ENCODE peak calls at places on chromosome 14, in five cellular contexts. E, T, R, U and Q are unnamed samples.
A peak's percentile ranks its signal among the peaks of the same experiment; 100 is the strongest.

GRCh38 chr14:75877292-75877691 is 104.5 kb downstream of the TGFB3 start:
- DNase-seq in E (no peak), T (no peak), R (peak; percentile 40), U (no peak), Q (no peak)

GRCh38 chr14:75770635-75771034 is 109.6 kb downstream of the TTLL5 start:
- DNase-seq in E (no peak), T (no peak), R (no peak), U (no peak), Q (no peak)

GRCh38 chr14:23321572-23322547 is 603 bp downstream of the PABPN1 start:
- DNase-seq in E (peak; percentile 73), T (peak; percentile 52), R (no peak), U (peak; percentile 58), Q (peak; percentile 80)

GRCh38 chr14:61615743-61616523 is 79.4 kb upstream of the HIF1A start:
- DNase-seq in E (no peak), T (peak; percentile 60), R (no peak), U (no peak), Q (no peak)

GRCh38 chr14:102249041-102249440 is 55.9 kb downstream of the MOK start:
- DNase-seq in E (no peak), T (no peak), R (no peak), U (no peak), Q (no peak)

GRCh38 chr14:105999361-106000028 is 473.1 kb downstream of the TMEM121 start:
- DNase-seq in E (peak; percentile 72), T (peak; percentile 68), R (no peak), U (peak; percentile 43), Q (peak; percentile 67)

GRCh38 chr14:59771577-59771976 is 99.0 kb downstream of the RTN1 start:
- DNase-seq in E (no peak), T (no peak), R (no peak), U (no peak), Q (no peak)

GRCh38 chr14:81536125-81536771 is 2.6 kb upstream of the SEL1L start:
- DNase-seq in E (no peak), T (no peak), R (no peak), U (no peak), Q (no peak)

GRCh38 chr14:61266436-61267220 is 14.5 kb downstream of the TMEM30B start:
- DNase-seq in E (no peak), T (no peak), R (no peak), U (no peak), Q (no peak)

GRCh38 chr14:23057757-23058653 is 685 bp upstream of the CDH24 start:
- DNase-seq in E (peak; percentile 98), T (peak; percentile 88), R (no peak), U (peak; percentile 96), Q (peak; percentile 81)

GRCh38 chr14:58690801-58691516 is 53.2 kb downstream of the DACT1 start:
- DNase-seq in E (no peak), T (peak; percentile 70), R (no peak), U (no peak), Q (no peak)

GRCh38 chr14:105388110-105388951 is 10.0 kb upstream of the TEX22 start:
- DNase-seq in E (no peak), T (no peak), R (no peak), U (no peak), Q (no peak)

GRCh38 chr14:55107766-55108554 is 21.1 kb upstream of the LGALS3 start:
- DNase-seq in E (peak; percentile 76), T (peak; percentile 80), R (peak; percentile 69), U (no peak), Q (peak; percentile 89)

GRCh38 chr14:22152901-22153300 is 436.1 kb downstream of the DAD1 start:
- DNase-seq in E (no peak), T (no peak), R (no peak), U (no peak), Q (no peak)

GRCh38 chr14:23120405-23121251 is 1.6 kb upstream of the CEBPE start:
- DNase-seq in E (peak; percentile 96), T (peak; percentile 93), R (no peak), U (peak; percentile 95), Q (peak; percentile 88)

GRCh38 chr14:62983821-62984220 is 61.4 kb downstream of the KCNH5 start:
- DNase-seq in E (no peak), T (no peak), R (no peak), U (no peak), Q (no peak)

GRCh38 chr14:35107866-35108265 is 13.9 kb downstream of the PPP2R3C start:
- DNase-seq in E (no peak), T (no peak), R (no peak), U (no peak), Q (no peak)

GRCh38 chr14:24817638-24818053 is 183.7 kb upstream of the GZMB start:
- DNase-seq in E (peak; percentile 62), T (no peak), R (no peak), U (peak; percentile 30), Q (no peak)

GRCh38 chr14:105912641-105913180 is 386.3 kb downstream of the TMEM121 start:
- DNase-seq in E (no peak), T (no peak), R (no peak), U (no peak), Q (peak; percentile 20)

GRCh38 chr14:104169765-104170113 is 31.4 kb downstream of the KIF26A start:
- DNase-seq in E (no peak), T (no peak), R (no peak), U (no peak), Q (no peak)

GRCh38 chr14:39847191-39847590 is 415.0 kb upstream of the FBXO33 start:
- DNase-seq in E (no peak), T (no peak), R (no peak), U (no peak), Q (no peak)

GRCh38 chr14:85934886-85935254 is 404.9 kb downstream of the FLRT2 start:
- DNase-seq in E (no peak), T (no peak), R (no peak), U (no peak), Q (no peak)
- H3K4me3 ChIP-seq in E (no peak overlapping the region), T (peak overlapping the region; percentile 46), R (no peak overlapping the region), U (no peak overlapping the region), Q (peak overlapping the region; percentile 54)

GRCh38 chr14:73492661-73493060 is 1.9 kb downstream of the RIOX1 start:
- DNase-seq in E (no peak), T (no peak), R (no peak), U (no peak), Q (no peak)
- H3K4me3 ChIP-seq in E (peak overlapping the region; percentile 78), T (peak overlapping the region; percentile 93), R (no peak overlapping the region), U (peak overlapping the region; percentile 81), Q (peak overlapping the region; percentile 80)

DNA sequence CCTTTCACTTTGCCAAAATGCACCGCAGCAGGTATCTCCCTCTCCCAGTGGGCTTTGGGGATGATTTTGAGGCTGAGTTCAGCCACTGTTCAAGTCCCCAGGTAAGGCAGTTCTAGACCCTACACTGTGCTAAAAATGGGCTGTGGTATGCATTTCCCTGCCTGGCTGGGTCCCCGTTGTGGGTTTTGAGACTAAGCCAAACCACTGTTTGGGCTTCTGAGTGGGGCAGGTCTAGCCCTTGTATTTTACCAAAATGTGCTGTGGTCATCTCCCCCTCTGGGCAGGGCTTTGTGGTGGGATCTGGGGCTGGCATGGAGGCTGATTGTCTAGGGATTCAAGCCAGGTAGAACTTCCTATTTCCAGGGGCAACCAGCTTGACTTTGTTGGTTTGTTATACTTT is 13.6 kb upstream of the OR4Q3 start:
- DNase-seq in E (no peak), T (no peak), R (no peak), U (no peak), Q (no peak)
- H3K4me3 ChIP-seq in E (peak overlapping the region; percentile 55), T (no peak overlapping the region), R (no peak overlapping the region), U (no peak overlapping the region), Q (no peak overlapping the region)

GRCh38 chr14:91482278-91483023 is 27.7 kb downstream of the PPP4R3A start:
- DNase-seq in E (no peak), T (no peak), R (no peak), U (no peak), Q (no peak)
- H3K4me3 ChIP-seq in E (no peak overlapping the region), T (no peak overlapping the region), R (no peak overlapping the region), U (no peak overlapping the region), Q (no peak overlapping the region)

DNA sequence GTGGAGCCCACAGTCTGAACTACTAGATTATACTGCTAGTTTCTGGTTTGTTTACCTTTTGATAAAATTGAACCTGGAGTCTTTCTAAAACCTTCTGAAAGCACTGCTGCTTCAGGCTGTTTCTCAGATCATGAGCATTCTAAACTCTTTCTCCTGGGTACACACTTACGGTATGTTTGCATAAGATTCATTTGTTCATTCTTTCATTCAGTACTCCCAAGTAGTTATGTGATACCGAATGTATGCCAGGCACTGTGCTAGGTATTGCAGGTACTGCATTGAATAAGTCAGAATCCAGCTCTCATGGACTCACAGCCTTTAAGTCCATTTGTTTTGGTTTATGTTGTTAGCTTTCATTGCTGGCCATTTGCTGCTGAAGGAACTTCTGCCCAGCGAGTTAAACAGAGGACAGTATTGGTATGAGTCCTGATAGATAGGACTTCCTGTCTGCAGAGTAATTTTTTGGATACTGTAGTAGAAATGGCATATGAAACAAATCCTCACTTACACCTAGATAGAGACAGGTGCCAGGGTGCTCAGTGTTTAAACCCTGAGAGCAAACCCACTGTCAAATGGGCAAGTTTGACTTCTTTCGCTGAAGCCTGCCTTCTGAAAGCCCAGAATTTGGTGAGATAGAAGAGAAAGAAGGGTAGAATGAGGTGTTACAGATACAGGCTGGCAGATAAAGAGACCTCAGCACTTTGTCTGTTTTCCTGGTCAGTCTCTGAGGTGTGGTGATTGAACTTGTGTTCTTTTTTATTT is 2.1 kb downstream of the SUSD6 start:
- DNase-seq in E (no peak), T (no peak), R (no peak), U (no peak), Q (no peak)
- H3K4me3 ChIP-seq in E (peak overlapping the region; percentile 95), T (peak overlapping the region; percentile 65), R (no peak overlapping the region), U (peak overlapping the region; percentile 86), Q (peak overlapping the region; percentile 83)

GRCh38 chr14:100568998-100569733 is 18.1 kb downstream of the BEGAIN start:
- DNase-seq in E (no peak), T (no peak), R (no peak), U (no peak), Q (no peak)
- H3K4me3 ChIP-seq in E (no peak overlapping the region), T (peak overlapping the region; percentile 69), R (no peak overlapping the region), U (peak overlapping the region; percentile 73), Q (peak overlapping the region; percentile 64)

GRCh38 chr14:94113073-94113472 is 2.5 kb downstream of the IFI27 start:
- DNase-seq in E (peak; percentile 12), T (peak; percentile 14), R (no peak), U (no peak), Q (no peak)

GRCh38 chr14:94111276-94112095 is 950 bp downstream of the IFI27 start:
- DNase-seq in E (peak; percentile 28), T (no peak), R (no peak), U (no peak), Q (no peak)

GRCh38 chr14:94109915-94110250 is 653 bp upstream of the IFI27 start:
- DNase-seq in E (no peak), T (no peak), R (no peak), U (no peak), Q (no peak)

GRCh38 chr14:94112513-94113060 is 2.1 kb downstream of the IFI27 start:
- DNase-seq in E (peak; percentile 17), T (peak; percentile 26), R (no peak), U (no peak), Q (no peak)

GRCh38 chr14:94110552-94111181 is at the start of gene IFI27:
- DNase-seq in E (peak; percentile 37), T (peak; percentile 79), R (peak; percentile 26), U (no peak), Q (peak; percentile 54)
- H3K4me3 ChIP-seq in E (no peak within 1 kb of the TSS), T (peak within 1 kb of the TSS; percentile 55), R (peak within 1 kb of the TSS; percentile 60), U (no peak within 1 kb of the TSS), Q (peak within 1 kb of the TSS; percentile 54)